ENCODE peak calls at places on chromosomes 12 and 14, in seven cellular contexts. N is psoas muscle, D is stomach, I is hypothalamus, A is cardiac fibroblast, S is iPS-NIHi11, B is HEK293T. E is an unnamed sample.

GRCh38 chr12:96386794-96387193 is 13.4 kb downstream of the CDK17 start:
- DNase-seq in N (no peak), D (no peak), I (no peak), A (no peak), S (no peak), B (no peak), E (no peak)

GRCh38 chr12:119841433-119842210 is 35.5 kb downstream of the CIT start:
- DNase-seq in N (no peak), D (no peak), I (no peak), A (peak; percentile 49), S (no peak), B (no peak), E (no peak)

GRCh38 chr12:19223018-19223417 is 93.5 kb downstream of the PLEKHA5 start:
- DNase-seq in N (no peak), D (no peak), I (no peak), A (no peak), S (no peak), B (peak; percentile 15), E (no peak)

GRCh38 chr14:33432407-33433023 is 493.8 kb downstream of the NPAS3 start:
- DNase-seq in N (no peak), D (no peak), I (no peak), A (peak; percentile 68), S (no peak), B (peak; percentile 21), E (peak; percentile 32)

GRCh38 chr14:39203659-39204606 is 28.9 kb downstream of the PNN start:
- DNase-seq in N (no peak), D (peak; percentile 57), I (no peak), A (no peak), S (no peak), B (no peak), E (peak; percentile 83)

GRCh38 chr12:122021193-122021821 is 377 bp upstream of the BCL7A start:
- DNase-seq in N (no peak), D (no peak), I (no peak), A (no peak), S (no peak), B (peak; percentile 39), E (peak; percentile 31)

GRCh38 chr14:73463411-73463810 is 5.1 kb upstream of the NUMB start:
- DNase-seq in N (peak; percentile 47), D (peak; percentile 33), I (no peak), A (peak; percentile 100), S (no peak), B (no peak), E (peak; percentile 26)

GRCh38 chr12:121813951-121814350 is 10.1 kb downstream of the SETD1B start:
- DNase-seq in N (no peak), D (no peak), I (no peak), A (no peak), S (no peak), B (no peak), E (no peak)

E was measured in transverse colon.